ENCODE peak calls at places on chromosomes 5 and 9, in five cellular contexts. W is fibroblast of lung, I is thoracic aorta, A is pancreas, L is spleen. D is an unnamed sample.

GRCh38 chr5:176647870-176648466 is 684 bp downstream of the TSPAN17 start:
- DNase-seq in W (no peak), I (no peak), A (peak; percentile 55), L (peak; percentile 84), D (peak; percentile 89)

GRCh38 chr5:54658014-54658413 is 140.5 kb downstream of the SNX18 start:
- DNase-seq in W (peak; percentile 84), I (no peak), A (no peak), L (no peak), D (no peak)

GRCh38 chr5:108642170-108642906 is 105.4 kb upstream of the FER start:
- DNase-seq in W (peak; percentile 72), I (no peak), A (peak; percentile 22), L (no peak), D (peak; percentile 49)

GRCh38 chr9:89426389-89426961 is 71.4 kb downstream of the SEMA4D start:
- DNase-seq in W (no peak), I (no peak), A (no peak), L (peak; percentile 55), D (no peak)

GRCh38 chr5:126610616-126611015 is 9.9 kb downstream of the PHAX start:
- DNase-seq in W (no peak), I (no peak), A (no peak), L (no peak), D (no peak)

GRCh38 chr5:2382776-2383677 is 368.4 kb downstream of the IRX2 start:
- DNase-seq in W (no peak), I (no peak), A (no peak), L (peak; percentile 62), D (peak; percentile 3)

GRCh38 chr9:107138261-107138992 is 144.7 kb upstream of the RAD23B start:
- DNase-seq in W (peak; percentile 3), I (no peak), A (no peak), L (no peak), D (no peak)

GRCh38 chr9:101307524-101308213 is 77.1 kb downstream of the BAAT start:
- DNase-seq in W (no peak), I (no peak), A (no peak), L (no peak), D (no peak)

GRCh38 chr9:13274901-13275641 is 4.4 kb downstream of the MPDZ start:
- DNase-seq in W (peak; percentile 38), I (no peak), A (no peak), L (no peak), D (no peak)

GRCh38 chr5:136066705-136067271 is 38.0 kb downstream of the TGFBI start:
- DNase-seq in W (peak; percentile 69), I (no peak), A (peak; percentile 22), L (no peak), D (no peak)

GRCh38 chr5:150305577-150305976 is 2.9 kb upstream of the ARSI start:
- DNase-seq in W (peak; percentile 42), I (no peak), A (no peak), L (no peak), D (no peak)

GRCh38 chr9:9719373-9720112 is 893.3 kb downstream of the PTPRD start:
- DNase-seq in W (no peak), I (no peak), A (no peak), L (peak; percentile 47), D (no peak)

GRCh38 chr9:124551472-124552339 is 44.5 kb upstream of the NR5A1 start:
- DNase-seq in W (peak; percentile 66), I (no peak), A (peak; percentile 4), L (no peak), D (peak; percentile 60)

GRCh38 chr9:81456431-81456970 is 232.8 kb downstream of the TLE1 start:
- DNase-seq in W (peak; percentile 29), I (no peak), A (no peak), L (no peak), D (no peak)

GRCh38 chr5:66596791-66597757 is 881 bp downstream of the MAST4 start:
- DNase-seq in W (peak; percentile 22), I (no peak), A (peak; percentile 42), L (peak; percentile 79), D (peak; percentile 70)

GRCh38 chr5:121325930-121326329 is 525.8 kb upstream of the FTMT start:
- DNase-seq in W (no peak), I (no peak), A (no peak), L (no peak), D (no peak)

GRCh38 chr5:80036621-80037020 is 1.5 kb downstream of the THBS4 start:
- DNase-seq in W (no peak), I (no peak), A (no peak), L (no peak), D (no peak)

GRCh38 chr5:116652196-116652729 is 77.6 kb upstream of the SEMA6A start:
- DNase-seq in W (peak; percentile 90), I (peak; percentile 13), A (peak; percentile 38), L (no peak), D (peak; percentile 39)

GRCh38 chr9:36765077-36765390 is 192.3 kb downstream of the MELK start:
- DNase-seq in W (no peak), I (no peak), A (no peak), L (no peak), D (peak; percentile 49)

GRCh38 chr5:138282918-138283742 is 8.7 kb upstream of the GFRA3 start:
- DNase-seq in W (peak; percentile 65), I (no peak), A (peak; percentile 47), L (no peak), D (peak; percentile 65)

DNA sequence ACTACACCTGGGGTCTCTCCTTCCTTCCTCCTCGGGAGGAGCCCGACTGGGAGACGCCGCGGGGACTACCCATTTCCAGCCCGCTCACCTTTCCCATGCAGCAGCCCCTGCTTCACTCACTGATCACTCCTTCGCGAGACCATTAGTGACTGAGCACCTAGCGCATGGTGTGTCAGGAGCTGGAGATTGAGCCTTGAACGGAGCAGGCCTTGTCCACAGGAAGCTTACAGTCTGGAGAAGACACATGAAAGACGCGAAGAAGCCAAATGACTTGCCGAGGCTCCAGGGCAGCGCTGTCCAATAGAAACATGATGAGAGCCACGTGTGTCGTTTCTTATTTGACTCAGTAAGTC is 283 bp upstream of the CFAP90 start:
- DNase-seq in W (no peak), I (no peak), A (no peak), L (no peak), D (no peak)
- H3K4me3 ChIP-seq in W (peak overlapping the region; percentile 7), I (peak overlapping the region; percentile 75), A (peak overlapping the region; percentile 58), L (no peak overlapping the region), D (peak overlapping the region; percentile 77)

GRCh38 chr5:111392181-111392580 is 120.2 kb downstream of the STARD4 start:
- DNase-seq in W (no peak), I (no peak), A (no peak), L (no peak), D (no peak)
- H3K36me3 ChIP-seq in W (no peaks in the 10 kb centered on the region), I (no peaks in the 10 kb centered on the region), A (no peaks in the 10 kb centered on the region), L (no peaks in the 10 kb centered on the region), D (no peaks in the 10 kb centered on the region)

DNA sequence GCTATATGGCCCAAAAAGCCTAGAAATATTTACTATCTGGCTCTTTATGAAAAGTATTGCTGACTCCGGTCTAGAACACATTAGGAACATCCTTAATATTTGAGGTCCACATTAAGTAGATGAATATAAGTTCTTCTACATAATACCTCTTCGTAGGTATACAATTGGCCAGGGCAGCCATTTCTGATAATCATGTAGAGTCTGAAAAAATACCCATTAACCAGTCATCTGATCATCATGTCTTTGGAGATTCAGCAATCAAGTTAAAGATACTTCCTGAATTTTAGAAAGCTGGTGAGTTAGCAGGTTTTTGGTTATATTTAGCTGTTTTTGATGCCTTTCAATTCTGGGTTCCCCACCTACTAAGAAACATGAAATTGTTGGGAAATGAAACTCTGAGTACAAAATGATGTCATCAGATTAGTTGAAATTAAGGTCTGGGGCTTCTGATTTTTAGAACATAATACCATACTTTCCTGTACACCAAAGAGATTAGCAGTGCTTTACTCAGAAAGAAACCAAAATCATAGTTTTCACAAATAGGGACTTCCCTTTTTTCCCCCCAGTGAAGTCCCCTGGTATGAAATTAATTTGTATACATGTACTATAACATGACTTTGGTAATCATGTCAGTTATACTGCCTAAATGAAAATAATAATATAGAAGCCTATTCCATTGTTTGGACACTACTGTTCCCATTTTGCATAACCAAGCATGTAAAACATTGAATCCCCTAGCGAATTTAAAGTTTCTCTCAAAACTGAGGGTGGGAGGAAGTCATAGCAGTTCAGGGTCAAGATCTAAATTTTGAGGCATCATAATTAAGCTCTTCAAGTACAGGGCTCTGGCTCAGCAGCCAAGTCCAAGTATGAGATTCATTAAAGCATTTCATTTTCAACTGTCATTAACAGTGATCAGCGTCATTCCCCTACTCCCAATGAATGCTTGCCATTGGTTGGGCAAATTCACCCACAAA is 18.0 kb downstream of the PRLR start:
- DNase-seq in W (no peak), I (no peak), A (no peak), L (no peak), D (no peak)
- H3K4me3 ChIP-seq in W (no peak overlapping the region), I (no peak overlapping the region), A (no peak overlapping the region), L (no peak overlapping the region), D (no peak overlapping the region)

DNA sequence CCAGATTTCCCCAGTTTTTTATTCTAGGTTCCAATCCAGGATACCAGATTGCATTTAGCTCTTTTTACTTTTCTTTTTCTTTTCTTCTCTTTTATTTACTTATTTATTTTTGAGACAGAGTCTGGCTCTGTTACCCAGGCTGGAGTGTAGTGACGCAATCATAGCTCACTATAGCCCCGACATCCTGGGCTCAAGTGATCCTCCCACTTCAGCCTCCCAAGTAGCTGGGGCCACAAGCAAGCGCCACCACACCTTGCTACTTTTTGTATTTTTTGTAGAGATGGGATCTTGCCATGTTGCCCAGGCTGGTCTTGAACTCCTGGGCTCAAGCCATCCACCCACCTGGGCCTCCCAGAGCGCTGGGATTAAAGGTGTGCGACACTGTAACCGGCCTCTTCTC is 48.4 kb downstream of the GSN start:
- DNase-seq in W (no peak), I (no peak), A (no peak), L (peak; percentile 24), D (no peak)
- H3K36me3 ChIP-seq in W (peaks cover 24% of the 10 kb centered on the region), I (peaks cover 60% of the 10 kb centered on the region), A (no peaks in the 10 kb centered on the region), L (no peaks in the 10 kb centered on the region), D (no peaks in the 10 kb centered on the region)

DNA sequence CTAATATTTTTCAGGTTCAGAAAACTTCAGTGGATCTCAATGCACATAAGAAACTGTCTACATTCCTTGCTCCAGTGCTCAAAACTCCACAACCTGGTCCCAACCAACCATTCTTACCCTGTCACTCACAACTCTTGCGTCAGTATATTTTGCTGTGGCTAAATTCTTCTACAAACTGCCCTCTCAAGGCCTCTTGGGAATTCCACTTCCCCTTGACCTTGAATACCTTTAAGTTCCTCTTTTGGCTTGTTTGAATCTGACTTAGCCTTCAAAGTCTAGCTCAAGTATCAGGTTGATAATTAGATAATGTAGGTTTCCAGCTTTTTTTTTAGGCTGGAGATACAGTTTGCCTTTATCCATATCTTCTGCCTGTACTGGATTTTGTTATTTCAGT is 128.3 kb downstream of the SLF1 start:
- DNase-seq in W (no peak), I (no peak), A (no peak), L (no peak), D (no peak)
- H3K4me3 ChIP-seq in W (no peak overlapping the region), I (no peak overlapping the region), A (no peak overlapping the region), L (no peak overlapping the region), D (no peak overlapping the region)

DNA sequence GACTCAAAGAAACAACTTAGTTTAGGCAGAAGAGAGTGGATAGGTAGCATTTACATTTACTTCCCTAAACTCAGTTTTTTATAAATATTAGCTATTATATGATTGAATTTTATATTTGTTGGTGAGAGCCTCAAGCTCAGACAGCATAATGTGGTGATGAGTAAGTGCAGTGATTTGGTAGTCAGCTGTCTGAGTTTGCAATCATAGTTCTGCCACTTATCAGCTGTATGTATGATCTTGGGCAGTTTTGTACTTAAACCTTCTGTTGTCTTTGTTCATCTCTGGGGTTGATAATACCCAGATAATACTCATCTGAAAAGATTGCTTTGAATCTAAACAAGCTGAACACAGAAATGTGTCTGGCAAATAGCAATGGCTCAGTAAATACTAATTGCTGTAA is 108.8 kb downstream of the ANXA1 start:
- DNase-seq in W (no peak), I (no peak), A (no peak), L (no peak), D (no peak)
- H3K36me3 ChIP-seq in W (no peaks in the 10 kb centered on the region), I (no peaks in the 10 kb centered on the region), A (no peaks in the 10 kb centered on the region), L (no peaks in the 10 kb centered on the region), D (no peaks in the 10 kb centered on the region)

GRCh38 chr5:180832638-180833068 is 28.4 kb downstream of the ZFP62 start:
- DNase-seq in W (no peak), I (no peak), A (no peak), L (no peak), D (no peak)
- H3K4me3 ChIP-seq in W (peak overlapping the region; percentile 89), I (peak overlapping the region; percentile 91), A (peak overlapping the region; percentile 89), L (no peak overlapping the region), D (no peak overlapping the region)